ENCODE peak calls at places on chromosomes 6 and 20, in five cellular contexts. J, B, R, C and F are unnamed samples.

GRCh38 chr6:19463250-19463649 is 373.9 kb upstream of the ID4 start:
- DNase-seq in J (no peak), B (no peak), R (no peak), C (no peak), F (no peak)

GRCh38 chr6:127520061-127520460 is 926 bp upstream of the MTCL3 start:
- DNase-seq in J (peak; percentile 15), B (peak; percentile 40), R (no peak), C (no peak), F (no peak)

GRCh38 chr20:40617594-40617993 is 71.4 kb downstream of the MAFB start:
- DNase-seq in J (no peak), B (no peak), R (peak; percentile 3), C (no peak), F (no peak)

GRCh38 chr6:139003751-139004150 is 15.7 kb upstream of the REPS1 start:
- DNase-seq in J (no peak), B (no peak), R (no peak), C (no peak), F (no peak)

GRCh38 chr6:129672883-129673631 is 36.9 kb downstream of the ARHGAP18 start:
- DNase-seq in J (peak; percentile 91), B (peak; percentile 75), R (no peak), C (no peak), F (no peak)

GRCh38 chr20:32965581-32966373 is 38.5 kb downstream of the SUN5 start:
- DNase-seq in J (no peak), B (no peak), R (peak; percentile 22), C (no peak), F (peak; percentile 46)

GRCh38 chr20:50413088-50413500 is 97.1 kb upstream of the PTPN1 start:
- DNase-seq in J (no peak), B (peak; percentile 77), R (no peak), C (no peak), F (no peak)

GRCh38 chr20:25273046-25273445 is 25.2 kb downstream of the PYGB start:
- DNase-seq in J (no peak), B (no peak), R (no peak), C (peak; percentile 48), F (no peak)

GRCh38 chr20:8756410-8756809 is 312.5 kb upstream of the PLCB4 start:
- DNase-seq in J (peak; percentile 95), B (peak; percentile 69), R (no peak), C (no peak), F (no peak)

GRCh38 chr20:6265204-6265904 is 142.5 kb upstream of the FERMT1 start:
- DNase-seq in J (peak; percentile 87), B (peak; percentile 92), R (no peak), C (no peak), F (no peak)

GRCh38 chr6:12801141-12801540 is 84.6 kb downstream of the PHACTR1 start:
- DNase-seq in J (peak; percentile 68), B (peak; percentile 79), R (no peak), C (no peak), F (no peak)

GRCh38 chr6:95487817-95488216 is 89.5 kb upstream of the MANEA start:
- DNase-seq in J (no peak), B (no peak), R (no peak), C (no peak), F (no peak)

GRCh38 chr6:11215773-11216172 is 16.7 kb downstream of the NEDD9 start:
- DNase-seq in J (peak; percentile 68), B (no peak), R (peak; percentile 56), C (no peak), F (no peak)

GRCh38 chr6:23533954-23534725 is 591.9 kb upstream of the NRSN1 start:
- DNase-seq in J (peak; percentile 9), B (peak; percentile 44), R (no peak), C (no peak), F (no peak)

GRCh38 chr6:125804264-125804663 is 13.5 kb downstream of the NCOA7 start:
- DNase-seq in J (no peak), B (no peak), R (no peak), C (no peak), F (no peak)

GRCh38 chr6:108166664-108167448 is 1.0 kb downstream of the NR2E1 start:
- DNase-seq in J (no peak), B (no peak), R (no peak), C (no peak), F (no peak)

GRCh38 chr20:1696521-1697209 is 39.1 kb upstream of the SIRPG start:
- DNase-seq in J (no peak), B (no peak), R (no peak), C (no peak), F (no peak)

GRCh38 chr6:101439790-101440189 is 46.3 kb downstream of the GRIK2 start:
- DNase-seq in J (peak; percentile 41), B (no peak), R (no peak), C (no peak), F (no peak)

GRCh38 chr20:8045946-8046345 is 26.4 kb upstream of the TMX4 start:
- DNase-seq in J (no peak), B (no peak), R (no peak), C (no peak), F (no peak)

GRCh38 chr20:14882157-14882556 is 544.7 kb upstream of the FLRT3 start:
- DNase-seq in J (no peak), B (no peak), R (no peak), C (no peak), F (no peak)

GRCh38 chr20:34927736-34928135 is 27.9 kb downstream of the GSS start:
- DNase-seq in J (no peak), B (no peak), R (no peak), C (no peak), F (no peak)

GRCh38 chr6:106745396-106745795 is 116.0 kb downstream of the QRSL1 start:
- DNase-seq in J (no peak), B (no peak), R (no peak), C (no peak), F (no peak)

GRCh38 chr6:88166493-88166900 is 350 bp upstream of the CNR1 start:
- DNase-seq in J (no peak), B (no peak), R (no peak), C (no peak), F (no peak)

GRCh38 chr20:41175201-41175651 is 37.9 kb downstream of the PLCG1 start:
- DNase-seq in J (no peak), B (no peak), R (peak; percentile 25), C (peak; percentile 28), F (peak; percentile 32)

GRCh38 chr20:25196701-25197120 is 1.2 kb downstream of the ENTPD6 start:
- DNase-seq in J (no peak), B (no peak), R (no peak), C (no peak), F (no peak)

GRCh38 chr6:157187182-157188093 is 135.9 kb downstream of the TMEM242 start:
- DNase-seq in J (peak; percentile 32), B (no peak), R (no peak), C (no peak), F (no peak)

GRCh38 chr6:47700596-47700995 is 2.2 kb downstream of the ADGRF4 start:
- DNase-seq in J (no peak), B (no peak), R (no peak), C (no peak), F (no peak)

GRCh38 chr20:44409132-44409600 is 53.7 kb downstream of the HNF4A start:
- DNase-seq in J (peak; percentile 95), B (peak; percentile 71), R (no peak), C (no peak), F (no peak)

GRCh38 chr20:62708591-62709536 is at the start of gene NTSR1:
- DNase-seq in J (peak; percentile 9), B (no peak), R (no peak), C (no peak), F (no peak)

GRCh38 chr6:119109654-119110325 is 31.3 kb upstream of the FAM184A start:
- DNase-seq in J (no peak), B (no peak), R (no peak), C (no peak), F (no peak)

GRCh38 chr6:6713660-6714446 is 125.3 kb downstream of the LY86 start:
- DNase-seq in J (peak; percentile 78), B (peak; percentile 40), R (no peak), C (no peak), F (no peak)

GRCh38 chr6:10555625-10556309 is 34.6 kb downstream of the GCNT2 start:
- DNase-seq in J (peak; percentile 41), B (peak; percentile 24), R (peak; percentile 36), C (peak; percentile 66), F (peak; percentile 64)

GRCh38 chr6:33976425-33977360 is 169.2 kb downstream of the GRM4 start:
- DNase-seq in J (no peak), B (no peak), R (no peak), C (no peak), F (no peak)

GRCh38 chr6:35343092-35343834 is 905 bp downstream of the PPARD start:
- DNase-seq in J (peak; percentile 47), B (peak; percentile 80), R (peak; percentile 47), C (peak; percentile 82), F (no peak)

GRCh38 chr6:89299451-89299850 is 15.6 kb downstream of the GABRR2 start:
- DNase-seq in J (peak; percentile 44), B (no peak), R (no peak), C (no peak), F (no peak)

GRCh38 chr20:297098-297924 is at the start of gene ZCCHC3:
- DNase-seq in J (peak; percentile 93), B (peak; percentile 99), R (peak; percentile 91), C (peak; percentile 95), F (peak; percentile 88)

DNA sequence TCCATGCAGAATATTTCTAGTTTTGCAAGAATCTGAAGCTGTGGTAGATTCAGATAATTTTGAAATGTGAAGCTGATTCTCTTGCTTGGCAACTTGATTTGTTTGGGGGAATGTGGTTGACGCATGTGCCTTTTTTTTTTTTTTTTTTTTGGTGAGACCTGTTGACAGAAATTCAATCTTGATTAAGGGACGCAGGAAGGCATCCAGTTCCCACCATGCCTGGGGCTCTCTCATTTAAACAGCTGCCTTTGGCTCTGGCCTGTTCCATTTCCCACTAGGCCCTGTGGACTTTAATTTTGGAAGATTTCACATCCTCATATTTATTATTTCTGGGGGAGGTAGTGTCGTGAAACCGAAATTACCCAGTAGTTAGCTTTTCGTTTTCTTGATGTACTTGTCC is 8.6 kb downstream of the TPX2 start:
- DNase-seq in J (no peak), B (peak; percentile 72), R (no peak), C (no peak), F (no peak)
- H3K4me1 ChIP-seq in J (peaks cover 7% of the 10 kb centered on the region), B (peaks cover 27% of the 10 kb centered on the region), R (no peaks in the 10 kb centered on the region), C (peaks cover 37% of the 10 kb centered on the region), F (no peaks in the 10 kb centered on the region)

GRCh38 chr20:11569163-11569562 is 348.5 kb upstream of the BTBD3 start:
- DNase-seq in J (no peak), B (peak; percentile 13), R (no peak), C (no peak), F (no peak)
- TF ChIP-seq CTCF in J (no peak), B (no peak), R (no peak), C (no peak), F (no peak)

DNA sequence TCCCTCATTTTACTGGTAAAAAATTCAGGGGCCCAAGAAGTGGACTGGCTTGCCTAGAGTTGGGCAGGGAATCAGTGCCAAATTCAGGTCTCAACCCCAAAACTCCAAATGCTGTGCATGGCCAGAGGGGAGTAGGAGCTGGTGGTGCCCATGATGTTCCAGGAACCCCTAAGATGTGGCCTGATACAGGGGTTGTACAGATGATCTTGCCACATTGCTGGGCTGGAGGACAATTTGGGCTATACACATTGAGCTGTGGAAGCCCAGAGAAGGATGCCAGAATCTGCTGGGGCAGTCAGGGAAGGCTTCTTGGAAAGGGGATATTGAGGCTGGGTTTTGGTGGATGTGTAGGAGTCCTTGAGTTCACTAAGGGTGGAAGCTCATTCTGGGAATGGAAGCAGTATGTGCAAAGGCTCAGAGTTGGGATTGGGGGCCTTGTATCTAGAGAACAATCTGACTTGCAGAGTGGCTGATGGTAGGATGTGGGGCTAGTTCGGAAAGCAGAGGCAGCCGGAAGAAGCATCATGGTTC is 38.0 kb upstream of the APCDD1L start:
- DNase-seq in J (no peak), B (no peak), R (no peak), C (no peak), F (no peak)
- H3K27ac ChIP-seq in J (no peak overlapping the region), B (no peak overlapping the region), R (no peak overlapping the region), C (no peak overlapping the region), F (no peak overlapping the region)

GRCh38 chr6:111725446-111726112 is 119.9 kb upstream of the TRAF3IP2 start:
- DNase-seq in J (peak; percentile 43), B (no peak), R (no peak), C (no peak), F (peak; percentile 74)
- H3K4me1 ChIP-seq in J (peaks cover 6% of the 10 kb centered on the region), B (no peaks in the 10 kb centered on the region), R (peaks cover 13% of the 10 kb centered on the region), C (no peaks in the 10 kb centered on the region), F (no peaks in the 10 kb centered on the region)